ENCODE peak calls at places on chromosomes 2 and 18, in five cellular contexts. One of them, this sample, is unnamed.

GRCh38 chr2:179551545-179552045 is 287.0 kb upstream of the SESTD1 start:
- DNase-seq in hypothalamus: no peak
- DNase-seq in MG63: no peak
- DNase-seq in NCI-H1048: no peak
- DNase-seq in colonic mucosa: no peak
- DNase-seq in this sample: no peak

GRCh38 chr2:29154610-29155009 is 39.4 kb downstream of the CLIP4 start:
- DNase-seq in hypothalamus: no peak
- DNase-seq in MG63: no peak
- DNase-seq in NCI-H1048: no peak
- DNase-seq in colonic mucosa: no peak
- DNase-seq in this sample: no peak

GRCh38 chr18:57397440-57397839 is 37.7 kb upstream of the ONECUT2 start:
- DNase-seq in hypothalamus: no peak
- DNase-seq in MG63: peak
- DNase-seq in NCI-H1048: no peak
- DNase-seq in colonic mucosa: no peak
- DNase-seq in this sample: no peak

GRCh38 chr2:219314804-219315468 is 5.7 kb upstream of the PTPRN start:
- DNase-seq in hypothalamus: no peak
- DNase-seq in MG63: no peak
- DNase-seq in NCI-H1048: no peak
- DNase-seq in colonic mucosa: no peak
- DNase-seq in this sample: no peak

GRCh38 chr2:210752532-210752931 is 196.1 kb downstream of the CPS1 start:
- DNase-seq in hypothalamus: no peak
- DNase-seq in MG63: no peak
- DNase-seq in NCI-H1048: no peak
- DNase-seq in colonic mucosa: no peak
- DNase-seq in this sample: no peak

GRCh38 chr2:9549420-9549819 is 6.2 kb downstream of the ADAM17 start:
- DNase-seq in hypothalamus: no peak
- DNase-seq in MG63: no peak
- DNase-seq in NCI-H1048: no peak
- DNase-seq in colonic mucosa: no peak
- DNase-seq in this sample: no peak

GRCh38 chr2:234368861-234369261 is 128.0 kb downstream of the ARL4C start:
- DNase-seq in hypothalamus: no peak
- DNase-seq in MG63: peak
- DNase-seq in NCI-H1048: no peak
- DNase-seq in colonic mucosa: no peak
- DNase-seq in this sample: peak

GRCh38 chr2:86035883-86036789 is 69.5 kb downstream of the POLR1A start:
- DNase-seq in hypothalamus: peak
- DNase-seq in MG63: peak
- DNase-seq in NCI-H1048: no peak
- DNase-seq in colonic mucosa: peak
- DNase-seq in this sample: no peak

GRCh38 chr2:11712866-11713265 is 33.6 kb upstream of the LPIN1 start:
- DNase-seq in hypothalamus: no peak
- DNase-seq in MG63: no peak
- DNase-seq in NCI-H1048: no peak
- DNase-seq in colonic mucosa: no peak
- DNase-seq in this sample: no peak

GRCh38 chr2:37020212-37020886 is 54.0 kb upstream of the STRN start:
- DNase-seq in hypothalamus: no peak
- DNase-seq in MG63: no peak
- DNase-seq in NCI-H1048: no peak
- DNase-seq in colonic mucosa: no peak
- DNase-seq in this sample: no peak

GRCh38 chr2:57776916-57777315 is 269.7 kb upstream of the VRK2 start:
- DNase-seq in hypothalamus: no peak
- DNase-seq in MG63: no peak
- DNase-seq in NCI-H1048: no peak
- DNase-seq in colonic mucosa: no peak
- DNase-seq in this sample: no peak

This sample was measured in 8988T.